ENCODE peak calls at places on chromosomes 2 and 18, in nine cellular contexts. C, U, B, R, D, G, S, O and E are unnamed samples.

GRCh38 chr2:147473075-147473474 is 371.8 kb upstream of the ACVR2A start:
- DNase-seq in C (no peak), U (no peak), B (no peak), R (no peak), D (no peak), G (no peak), S (no peak), O (no peak), E (no peak)

GRCh38 chr18:61946449-61946848 is 53.6 kb upstream of the RNF152 start:
- DNase-seq in C (no peak), U (no peak), B (peak), R (no peak), D (no peak), G (no peak), S (no peak), O (no peak), E (no peak)

GRCh38 chr2:164178835-164179470 is 442.3 kb downstream of the GRB14 start:
- DNase-seq in C (no peak), U (no peak), B (peak), R (no peak), D (no peak), G (peak), S (no peak), O (no peak), E (no peak)

GRCh38 chr2:45014016-45014702 is 4.9 kb upstream of the SIX2 start:
- DNase-seq in C (no peak), U (no peak), B (no peak), R (no peak), D (peak), G (peak), S (no peak), O (no peak), E (no peak)

GRCh38 chr2:17148298-17149228 is 369.7 kb downstream of the RAD51AP2 start:
- DNase-seq in C (no peak), U (no peak), B (no peak), R (no peak), D (peak), G (no peak), S (no peak), O (peak), E (peak)

GRCh38 chr18:12282436-12283039 is 25.5 kb upstream of the TUBB6 start:
- DNase-seq in C (no peak), U (no peak), B (peak), R (no peak), D (no peak), G (peak), S (no peak), O (no peak), E (no peak)

GRCh38 chr18:49344825-49345224 is 115.6 kb downstream of the DYM start:
- DNase-seq in C (no peak), U (no peak), B (no peak), R (no peak), D (no peak), G (no peak), S (no peak), O (no peak), E (no peak)

GRCh38 chr18:71799016-71799673 is 745.0 kb downstream of the CBLN2 start:
- DNase-seq in C (no peak), U (no peak), B (peak), R (no peak), D (no peak), G (no peak), S (no peak), O (no peak), E (no peak)

GRCh38 chr2:75140288-75140687 is 59.0 kb downstream of the TACR1 start:
- DNase-seq in C (no peak), U (no peak), B (no peak), R (no peak), D (no peak), G (no peak), S (no peak), O (no peak), E (no peak)

GRCh38 chr2:20633794-20634259 is 17.1 kb downstream of the HS1BP3 start:
- DNase-seq in C (peak), U (no peak), B (no peak), R (no peak), D (no peak), G (no peak), S (no peak), O (no peak), E (peak)

GRCh38 chr2:224584111-224584764 is 925 bp downstream of the CUL3 start:
- DNase-seq in C (no peak), U (no peak), B (peak), R (peak), D (peak), G (peak), S (peak), O (peak), E (peak)

GRCh38 chr2:27218614-27219013 is 1.4 kb downstream of the CAD start:
- DNase-seq in C (no peak), U (no peak), B (no peak), R (no peak), D (no peak), G (no peak), S (no peak), O (peak), E (no peak)

GRCh38 chr2:151239624-151240023 is 22.0 kb downstream of the RBM43 start:
- DNase-seq in C (no peak), U (no peak), B (no peak), R (no peak), D (no peak), G (no peak), S (no peak), O (no peak), E (no peak)